ENCODE peak calls at places on chromosomes 1 and 21, in seven cellular contexts. One of them, this sample, is unnamed.

GRCh38 chr1:113390871-113391642 is 742 bp downstream of the MAGI3 start:
- DNase-seq in lower lobe of right lung: peak; percentile 74
- DNase-seq in GM10248: peak; percentile 28
- DNase-seq in astrocyte of the cerebellum: no peak
- DNase-seq in body of pancreas: peak; percentile 69
- DNase-seq in CD4-positive, alpha-beta T cell: peak; percentile 35
- DNase-seq in HFF-Myc: no peak
- DNase-seq in this sample: peak; percentile 46

GRCh38 chr1:3785045-3785444 is 11.3 kb downstream of the LRRC47 start:
- DNase-seq in GM10248: no peak
- DNase-seq in lower lobe of right lung: peak; percentile 36
- DNase-seq in CD4-positive, alpha-beta T cell: no peak
- DNase-seq in astrocyte of the cerebellum: no peak
- DNase-seq in HFF-Myc: no peak
- DNase-seq in body of pancreas: no peak
- DNase-seq in this sample: no peak

GRCh38 chr1:25718738-25719137 is 81.3 kb upstream of the SELENON start:
- DNase-seq in astrocyte of the cerebellum: no peak
- DNase-seq in body of pancreas: no peak
- DNase-seq in lower lobe of right lung: no peak
- DNase-seq in GM10248: no peak
- DNase-seq in HFF-Myc: no peak
- DNase-seq in CD4-positive, alpha-beta T cell: no peak
- DNase-seq in this sample: no peak

GRCh38 chr1:234505774-234506114 is 26.8 kb upstream of the TARBP1 start:
- DNase-seq in GM10248: no peak
- DNase-seq in astrocyte of the cerebellum: no peak
- DNase-seq in lower lobe of right lung: no peak
- DNase-seq in HFF-Myc: no peak
- DNase-seq in CD4-positive, alpha-beta T cell: no peak
- DNase-seq in body of pancreas: no peak
- DNase-seq in this sample: no peak

GRCh38 chr1:43521716-43522115 is 9.0 kb upstream of the PTPRF start:
- DNase-seq in lower lobe of right lung: no peak
- DNase-seq in CD4-positive, alpha-beta T cell: no peak
- DNase-seq in body of pancreas: no peak
- DNase-seq in HFF-Myc: no peak
- DNase-seq in astrocyte of the cerebellum: no peak
- DNase-seq in GM10248: no peak
- DNase-seq in this sample: no peak

GRCh38 chr1:228756457-228756856 is 21.2 kb downstream of the RHOU start:
- DNase-seq in lower lobe of right lung: no peak
- DNase-seq in astrocyte of the cerebellum: no peak
- DNase-seq in body of pancreas: no peak
- DNase-seq in CD4-positive, alpha-beta T cell: no peak
- DNase-seq in GM10248: no peak
- DNase-seq in HFF-Myc: no peak
- DNase-seq in this sample: no peak

GRCh38 chr1:115211071-115211745 is 121.9 kb upstream of the TSPAN2 start:
- DNase-seq in GM10248: no peak
- DNase-seq in HFF-Myc: no peak
- DNase-seq in body of pancreas: peak; percentile 73
- DNase-seq in astrocyte of the cerebellum: no peak
- DNase-seq in CD4-positive, alpha-beta T cell: no peak
- DNase-seq in lower lobe of right lung: no peak
- DNase-seq in this sample: no peak

GRCh38 chr1:44371206-44371605 is 16.1 kb upstream of the ERI3 start:
- DNase-seq in lower lobe of right lung: no peak
- DNase-seq in astrocyte of the cerebellum: no peak
- DNase-seq in HFF-Myc: no peak
- DNase-seq in GM10248: no peak
- DNase-seq in body of pancreas: no peak
- DNase-seq in CD4-positive, alpha-beta T cell: no peak
- DNase-seq in this sample: no peak

GRCh38 chr1:156213644-156213966 is 798 bp downstream of the PMF1 start:
- DNase-seq in astrocyte of the cerebellum: no peak
- DNase-seq in lower lobe of right lung: no peak
- DNase-seq in body of pancreas: no peak
- DNase-seq in CD4-positive, alpha-beta T cell: no peak
- DNase-seq in GM10248: no peak
- DNase-seq in HFF-Myc: no peak
- DNase-seq in this sample: no peak

GRCh38 chr1:15153842-15154479 is 414 bp downstream of the TMEM51 start:
- DNase-seq in lower lobe of right lung: peak; percentile 75
- DNase-seq in astrocyte of the cerebellum: no peak
- DNase-seq in HFF-Myc: no peak
- DNase-seq in GM10248: peak; percentile 61
- DNase-seq in CD4-positive, alpha-beta T cell: no peak
- DNase-seq in body of pancreas: peak; percentile 69
- DNase-seq in this sample: no peak

GRCh38 chr1:15260418-15261154 is 13.6 kb downstream of the FHAD1 start:
- DNase-seq in GM10248: no peak
- DNase-seq in body of pancreas: peak; percentile 52
- DNase-seq in HFF-Myc: no peak
- DNase-seq in astrocyte of the cerebellum: no peak
- DNase-seq in lower lobe of right lung: no peak
- DNase-seq in CD4-positive, alpha-beta T cell: no peak
- DNase-seq in this sample: no peak

GRCh38 chr1:247506831-247507230 is 29.4 kb downstream of the OR2C3 start:
- DNase-seq in body of pancreas: no peak
- DNase-seq in CD4-positive, alpha-beta T cell: no peak
- DNase-seq in lower lobe of right lung: no peak
- DNase-seq in GM10248: no peak
- DNase-seq in HFF-Myc: no peak
- DNase-seq in astrocyte of the cerebellum: no peak
- DNase-seq in this sample: no peak

GRCh38 chr1:64744492-64745180 is at the start of gene RAVER2:
- DNase-seq in HFF-Myc: no peak
- DNase-seq in astrocyte of the cerebellum: peak; percentile 22
- DNase-seq in GM10248: peak; percentile 54
- DNase-seq in CD4-positive, alpha-beta T cell: peak; percentile 41
- DNase-seq in body of pancreas: peak; percentile 86
- DNase-seq in lower lobe of right lung: peak; percentile 86
- DNase-seq in this sample: no peak
- TF ChIP-seq CTCF in HFF-Myc: peak; percentile 51
- TF ChIP-seq CTCF in astrocyte of the cerebellum: peak; percentile 51
- TF ChIP-seq CTCF in GM10248: peak; percentile 24
- TF ChIP-seq CTCF in CD4-positive, alpha-beta T cell: peak; percentile 24
- TF ChIP-seq CTCF in body of pancreas: peak; percentile 55
- TF ChIP-seq CTCF in lower lobe of right lung: peak; percentile 54
- TF ChIP-seq CTCF in this sample: peak; percentile 36

GRCh38 chr1:23848673-23849616 is 19.1 kb downstream of the FUCA1 start:
- DNase-seq in GM10248: no peak
- DNase-seq in lower lobe of right lung: no peak
- DNase-seq in CD4-positive, alpha-beta T cell: no peak
- DNase-seq in astrocyte of the cerebellum: no peak
- DNase-seq in body of pancreas: no peak
- DNase-seq in HFF-Myc: no peak
- DNase-seq in this sample: no peak

GRCh38 chr1:23854568-23854967 is 13.5 kb downstream of the FUCA1 start:
- DNase-seq in astrocyte of the cerebellum: no peak
- DNase-seq in lower lobe of right lung: no peak
- DNase-seq in HFF-Myc: no peak
- DNase-seq in GM10248: no peak
- DNase-seq in CD4-positive, alpha-beta T cell: no peak
- DNase-seq in body of pancreas: no peak
- DNase-seq in this sample: no peak
- TF ChIP-seq CTCF in astrocyte of the cerebellum: no peak
- TF ChIP-seq CTCF in lower lobe of right lung: no peak
- TF ChIP-seq CTCF in HFF-Myc: peak; percentile 40
- TF ChIP-seq CTCF in GM10248: no peak
- TF ChIP-seq CTCF in CD4-positive, alpha-beta T cell: no peak
- TF ChIP-seq CTCF in body of pancreas: no peak
- TF ChIP-seq CTCF in this sample: no peak

GRCh38 chr1:42385283-42385682 is 4.7 kb downstream of the RIMKLA start:
- DNase-seq in HFF-Myc: peak; percentile 1
- DNase-seq in astrocyte of the cerebellum: no peak
- DNase-seq in CD4-positive, alpha-beta T cell: no peak
- DNase-seq in body of pancreas: no peak
- DNase-seq in GM10248: no peak
- DNase-seq in lower lobe of right lung: no peak
- DNase-seq in this sample: no peak
- TF ChIP-seq CTCF in HFF-Myc: no peak
- TF ChIP-seq CTCF in astrocyte of the cerebellum: no peak
- TF ChIP-seq CTCF in CD4-positive, alpha-beta T cell: no peak
- TF ChIP-seq CTCF in body of pancreas: no peak
- TF ChIP-seq CTCF in GM10248: no peak
- TF ChIP-seq CTCF in lower lobe of right lung: no peak
- TF ChIP-seq CTCF in this sample: no peak

GRCh38 chr1:67664048-67664447 is 21.0 kb upstream of the GADD45A start:
- DNase-seq in GM10248: no peak
- DNase-seq in CD4-positive, alpha-beta T cell: no peak
- DNase-seq in body of pancreas: no peak
- DNase-seq in astrocyte of the cerebellum: no peak
- DNase-seq in lower lobe of right lung: no peak
- DNase-seq in HFF-Myc: no peak
- DNase-seq in this sample: no peak

GRCh38 chr1:67653304-67653703 is 31.7 kb upstream of the GADD45A start:
- DNase-seq in astrocyte of the cerebellum: no peak
- DNase-seq in body of pancreas: no peak
- DNase-seq in GM10248: no peak
- DNase-seq in CD4-positive, alpha-beta T cell: no peak
- DNase-seq in lower lobe of right lung: no peak
- DNase-seq in HFF-Myc: no peak
- DNase-seq in this sample: no peak

GRCh38 chr1:67662884-67663283 is 22.1 kb upstream of the GADD45A start:
- DNase-seq in HFF-Myc: no peak
- DNase-seq in GM10248: no peak
- DNase-seq in astrocyte of the cerebellum: no peak
- DNase-seq in body of pancreas: no peak
- DNase-seq in lower lobe of right lung: no peak
- DNase-seq in CD4-positive, alpha-beta T cell: no peak
- DNase-seq in this sample: no peak

GRCh38 chr1:67655581-67655980 is 29.4 kb upstream of the GADD45A start:
- DNase-seq in astrocyte of the cerebellum: no peak
- DNase-seq in lower lobe of right lung: no peak
- DNase-seq in body of pancreas: no peak
- DNase-seq in CD4-positive, alpha-beta T cell: no peak
- DNase-seq in GM10248: no peak
- DNase-seq in HFF-Myc: no peak
- DNase-seq in this sample: no peak

GRCh38 chr1:67659229-67659628 is 25.8 kb upstream of the GADD45A start:
- DNase-seq in GM10248: no peak
- DNase-seq in HFF-Myc: no peak
- DNase-seq in CD4-positive, alpha-beta T cell: no peak
- DNase-seq in astrocyte of the cerebellum: no peak
- DNase-seq in lower lobe of right lung: no peak
- DNase-seq in body of pancreas: no peak
- DNase-seq in this sample: no peak
- TF ChIP-seq CTCF in GM10248: no peak
- TF ChIP-seq CTCF in HFF-Myc: no peak
- TF ChIP-seq CTCF in CD4-positive, alpha-beta T cell: no peak
- TF ChIP-seq CTCF in astrocyte of the cerebellum: no peak
- TF ChIP-seq CTCF in lower lobe of right lung: no peak
- TF ChIP-seq CTCF in body of pancreas: no peak
- TF ChIP-seq CTCF in this sample: no peak

GRCh38 chr1:83779565-83779964 is 219.4 kb downstream of the TTLL7 start:
- DNase-seq in astrocyte of the cerebellum: no peak
- DNase-seq in body of pancreas: no peak
- DNase-seq in CD4-positive, alpha-beta T cell: no peak
- DNase-seq in GM10248: no peak
- DNase-seq in lower lobe of right lung: no peak
- DNase-seq in HFF-Myc: no peak
- DNase-seq in this sample: no peak
- TF ChIP-seq CTCF in astrocyte of the cerebellum: no peak
- TF ChIP-seq CTCF in body of pancreas: no peak
- TF ChIP-seq CTCF in CD4-positive, alpha-beta T cell: no peak
- TF ChIP-seq CTCF in GM10248: no peak
- TF ChIP-seq CTCF in lower lobe of right lung: no peak
- TF ChIP-seq CTCF in HFF-Myc: no peak
- TF ChIP-seq CTCF in this sample: no peak

GRCh38 chr21:16865612-16866011 is 647.2 kb upstream of the CXADR start:
- DNase-seq in GM10248: no peak
- DNase-seq in CD4-positive, alpha-beta T cell: no peak
- DNase-seq in body of pancreas: no peak
- DNase-seq in HFF-Myc: no peak
- DNase-seq in astrocyte of the cerebellum: no peak
- DNase-seq in lower lobe of right lung: no peak
- DNase-seq in this sample: no peak
- TF ChIP-seq CTCF in GM10248: no peak
- TF ChIP-seq CTCF in CD4-positive, alpha-beta T cell: no peak
- TF ChIP-seq CTCF in body of pancreas: no peak
- TF ChIP-seq CTCF in HFF-Myc: no peak
- TF ChIP-seq CTCF in astrocyte of the cerebellum: no peak
- TF ChIP-seq CTCF in lower lobe of right lung: no peak
- TF ChIP-seq CTCF in this sample: no peak

This sample was measured in CD14-positive monocyte.